ENCODE peak calls at places on chromosomes 3 and 15, in seven cellular contexts. One of them, this sample, is unnamed.

GRCh38 chr3:149153402-149153801 is 24.0 kb downstream of the HPS3 start:
- DNase-seq in left lobe of liver: no peak
- DNase-seq in stimulated activated CD8-positive, alpha-beta memory T cell treated with anti-CD3 and anti-CD28 coated beads, Interleukin-15, amount 100 ng/mL, for 24 hours: no peak
- DNase-seq in lung: no peak
- DNase-seq in renal cortical epithelial cell: no peak
- DNase-seq in amniotic epithelial cell: no peak
- DNase-seq in amygdala: no peak
- DNase-seq in this sample: no peak

GRCh38 chr3:122100591-122101491 is 45.7 kb downstream of the CD86 start:
- DNase-seq in left lobe of liver: no peak
- DNase-seq in stimulated activated CD8-positive, alpha-beta memory T cell treated with anti-CD3 and anti-CD28 coated beads, Interleukin-15, amount 100 ng/mL, for 24 hours: no peak
- DNase-seq in lung: no peak
- DNase-seq in renal cortical epithelial cell: no peak
- DNase-seq in amniotic epithelial cell: peak
- DNase-seq in amygdala: no peak
- DNase-seq in this sample: no peak

GRCh38 chr3:116980106-116980505 is 270.5 kb downstream of the TUSC7 start:
- DNase-seq in left lobe of liver: no peak
- DNase-seq in stimulated activated CD8-positive, alpha-beta memory T cell treated with anti-CD3 and anti-CD28 coated beads, Interleukin-15, amount 100 ng/mL, for 24 hours: no peak
- DNase-seq in lung: no peak
- DNase-seq in renal cortical epithelial cell: no peak
- DNase-seq in amniotic epithelial cell: no peak
- DNase-seq in amygdala: no peak
- DNase-seq in this sample: no peak

GRCh38 chr3:189186093-189186492 is 14.3 kb downstream of the TPRG1 start:
- DNase-seq in left lobe of liver: no peak
- DNase-seq in stimulated activated CD8-positive, alpha-beta memory T cell treated with anti-CD3 and anti-CD28 coated beads, Interleukin-15, amount 100 ng/mL, for 24 hours: no peak
- DNase-seq in lung: peak
- DNase-seq in renal cortical epithelial cell: peak
- DNase-seq in amniotic epithelial cell: peak
- DNase-seq in amygdala: no peak
- DNase-seq in this sample: no peak

GRCh38 chr15:36109943-36110658 is 469.3 kb upstream of the CDIN1 start:
- DNase-seq in left lobe of liver: no peak
- DNase-seq in stimulated activated CD8-positive, alpha-beta memory T cell treated with anti-CD3 and anti-CD28 coated beads, Interleukin-15, amount 100 ng/mL, for 24 hours: no peak
- DNase-seq in lung: no peak
- DNase-seq in renal cortical epithelial cell: peak
- DNase-seq in amniotic epithelial cell: peak
- DNase-seq in amygdala: no peak
- DNase-seq in this sample: no peak

GRCh38 chr3:70800941-70801340 is 488.5 kb upstream of the MDFIC2 start:
- DNase-seq in left lobe of liver: no peak
- DNase-seq in stimulated activated CD8-positive, alpha-beta memory T cell treated with anti-CD3 and anti-CD28 coated beads, Interleukin-15, amount 100 ng/mL, for 24 hours: no peak
- DNase-seq in lung: no peak
- DNase-seq in renal cortical epithelial cell: no peak
- DNase-seq in amniotic epithelial cell: no peak
- DNase-seq in amygdala: no peak
- DNase-seq in this sample: no peak

GRCh38 chr3:123733805-123734526 is 149.1 kb upstream of the HACD2 start:
- DNase-seq in left lobe of liver: peak
- DNase-seq in stimulated activated CD8-positive, alpha-beta memory T cell treated with anti-CD3 and anti-CD28 coated beads, Interleukin-15, amount 100 ng/mL, for 24 hours: no peak
- DNase-seq in lung: no peak
- DNase-seq in renal cortical epithelial cell: peak
- DNase-seq in amniotic epithelial cell: peak
- DNase-seq in amygdala: no peak
- DNase-seq in this sample: no peak

GRCh38 chr3:78570482-78570881 is 1197.3 kb downstream of the ROBO1 start:
- DNase-seq in left lobe of liver: no peak
- DNase-seq in stimulated activated CD8-positive, alpha-beta memory T cell treated with anti-CD3 and anti-CD28 coated beads, Interleukin-15, amount 100 ng/mL, for 24 hours: no peak
- DNase-seq in lung: no peak
- DNase-seq in renal cortical epithelial cell: no peak
- DNase-seq in amniotic epithelial cell: no peak
- DNase-seq in amygdala: no peak
- DNase-seq in this sample: no peak

GRCh38 chr3:39166134-39166710 is 12.8 kb upstream of the CSRNP1 start:
- DNase-seq in left lobe of liver: no peak
- DNase-seq in stimulated activated CD8-positive, alpha-beta memory T cell treated with anti-CD3 and anti-CD28 coated beads, Interleukin-15, amount 100 ng/mL, for 24 hours: no peak
- DNase-seq in lung: no peak
- DNase-seq in renal cortical epithelial cell: peak
- DNase-seq in amniotic epithelial cell: peak
- DNase-seq in amygdala: no peak
- DNase-seq in this sample: no peak

GRCh38 chr3:114179575-114179974 is 723 bp upstream of the DRD3 start:
- DNase-seq in left lobe of liver: no peak
- DNase-seq in stimulated activated CD8-positive, alpha-beta memory T cell treated with anti-CD3 and anti-CD28 coated beads, Interleukin-15, amount 100 ng/mL, for 24 hours: no peak
- DNase-seq in lung: no peak
- DNase-seq in renal cortical epithelial cell: peak
- DNase-seq in amniotic epithelial cell: peak
- DNase-seq in amygdala: no peak
- DNase-seq in this sample: no peak

GRCh38 chr3:158569717-158570244 is 1.2 kb upstream of the MLF1 start:
- DNase-seq in left lobe of liver: no peak
- DNase-seq in stimulated activated CD8-positive, alpha-beta memory T cell treated with anti-CD3 and anti-CD28 coated beads, Interleukin-15, amount 100 ng/mL, for 24 hours: no peak
- DNase-seq in lung: no peak
- DNase-seq in renal cortical epithelial cell: no peak
- DNase-seq in amniotic epithelial cell: no peak
- DNase-seq in amygdala: no peak
- DNase-seq in this sample: no peak

GRCh38 chr3:196227086-196227485 is 10.8 kb downstream of the SLC51A start:
- DNase-seq in left lobe of liver: no peak
- DNase-seq in stimulated activated CD8-positive, alpha-beta memory T cell treated with anti-CD3 and anti-CD28 coated beads, Interleukin-15, amount 100 ng/mL, for 24 hours: no peak
- DNase-seq in lung: no peak
- DNase-seq in renal cortical epithelial cell: no peak
- DNase-seq in amniotic epithelial cell: no peak
- DNase-seq in amygdala: peak
- DNase-seq in this sample: no peak

GRCh38 chr3:73433681-73434080 is 191.1 kb downstream of the PDZRN3 start:
- DNase-seq in left lobe of liver: no peak
- DNase-seq in stimulated activated CD8-positive, alpha-beta memory T cell treated with anti-CD3 and anti-CD28 coated beads, Interleukin-15, amount 100 ng/mL, for 24 hours: no peak
- DNase-seq in lung: no peak
- DNase-seq in renal cortical epithelial cell: no peak
- DNase-seq in amniotic epithelial cell: no peak
- DNase-seq in amygdala: peak
- DNase-seq in this sample: no peak

GRCh38 chr3:189563841-189564563 is 67.2 kb upstream of the TP63 start:
- DNase-seq in left lobe of liver: no peak
- DNase-seq in stimulated activated CD8-positive, alpha-beta memory T cell treated with anti-CD3 and anti-CD28 coated beads, Interleukin-15, amount 100 ng/mL, for 24 hours: no peak
- DNase-seq in lung: peak
- DNase-seq in renal cortical epithelial cell: peak
- DNase-seq in amniotic epithelial cell: peak
- DNase-seq in amygdala: no peak
- DNase-seq in this sample: no peak

GRCh38 chr3:167653750-167654149 is at the start of gene WDR49:
- DNase-seq in left lobe of liver: no peak
- DNase-seq in stimulated activated CD8-positive, alpha-beta memory T cell treated with anti-CD3 and anti-CD28 coated beads, Interleukin-15, amount 100 ng/mL, for 24 hours: no peak
- DNase-seq in lung: no peak
- DNase-seq in renal cortical epithelial cell: peak
- DNase-seq in amniotic epithelial cell: no peak
- DNase-seq in amygdala: no peak
- DNase-seq in this sample: no peak

GRCh38 chr15:56772868-56773639 is 39.7 kb upstream of the ZNF280D start:
- DNase-seq in left lobe of liver: peak
- DNase-seq in stimulated activated CD8-positive, alpha-beta memory T cell treated with anti-CD3 and anti-CD28 coated beads, Interleukin-15, amount 100 ng/mL, for 24 hours: no peak
- DNase-seq in lung: no peak
- DNase-seq in renal cortical epithelial cell: peak
- DNase-seq in amniotic epithelial cell: peak
- DNase-seq in amygdala: no peak
- DNase-seq in this sample: no peak

GRCh38 chr15:90037510-90037860 is 36.4 kb downstream of the ZNF710 start:
- DNase-seq in left lobe of liver: no peak
- DNase-seq in stimulated activated CD8-positive, alpha-beta memory T cell treated with anti-CD3 and anti-CD28 coated beads, Interleukin-15, amount 100 ng/mL, for 24 hours: no peak
- DNase-seq in lung: no peak
- DNase-seq in renal cortical epithelial cell: no peak
- DNase-seq in amniotic epithelial cell: peak
- DNase-seq in amygdala: no peak
- DNase-seq in this sample: no peak

GRCh38 chr15:67601008-67601620 is 58.6 kb downstream of the MAP2K5 start:
- DNase-seq in left lobe of liver: no peak
- DNase-seq in stimulated activated CD8-positive, alpha-beta memory T cell treated with anti-CD3 and anti-CD28 coated beads, Interleukin-15, amount 100 ng/mL, for 24 hours: no peak
- DNase-seq in lung: no peak
- DNase-seq in renal cortical epithelial cell: no peak
- DNase-seq in amniotic epithelial cell: no peak
- DNase-seq in amygdala: no peak
- DNase-seq in this sample: no peak

GRCh38 chr15:47685141-47685870 is 32.0 kb upstream of the SEMA6D start:
- DNase-seq in left lobe of liver: no peak
- DNase-seq in stimulated activated CD8-positive, alpha-beta memory T cell treated with anti-CD3 and anti-CD28 coated beads, Interleukin-15, amount 100 ng/mL, for 24 hours: no peak
- DNase-seq in lung: no peak
- DNase-seq in renal cortical epithelial cell: peak
- DNase-seq in amniotic epithelial cell: no peak
- DNase-seq in amygdala: no peak
- DNase-seq in this sample: no peak

GRCh38 chr3:46500631-46501377 is 3.0 kb downstream of the RTP3 start:
- DNase-seq in left lobe of liver: peak
- DNase-seq in stimulated activated CD8-positive, alpha-beta memory T cell treated with anti-CD3 and anti-CD28 coated beads, Interleukin-15, amount 100 ng/mL, for 24 hours: no peak
- DNase-seq in lung: no peak
- DNase-seq in renal cortical epithelial cell: peak
- DNase-seq in amniotic epithelial cell: peak
- DNase-seq in amygdala: no peak
- DNase-seq in this sample: no peak

GRCh38 chr3:160050019-160050418 is 61.4 kb downstream of the IL12A start:
- DNase-seq in left lobe of liver: no peak
- DNase-seq in stimulated activated CD8-positive, alpha-beta memory T cell treated with anti-CD3 and anti-CD28 coated beads, Interleukin-15, amount 100 ng/mL, for 24 hours: no peak
- DNase-seq in lung: no peak
- DNase-seq in renal cortical epithelial cell: no peak
- DNase-seq in amniotic epithelial cell: peak
- DNase-seq in amygdala: no peak
- DNase-seq in this sample: no peak

GRCh38 chr3:33652736-33653135 is 65.3 kb downstream of the CLASP2 start:
- DNase-seq in left lobe of liver: no peak
- DNase-seq in stimulated activated CD8-positive, alpha-beta memory T cell treated with anti-CD3 and anti-CD28 coated beads, Interleukin-15, amount 100 ng/mL, for 24 hours: no peak
- DNase-seq in lung: no peak
- DNase-seq in renal cortical epithelial cell: no peak
- DNase-seq in amniotic epithelial cell: peak
- DNase-seq in amygdala: no peak
- DNase-seq in this sample: no peak

GRCh38 chr15:78264304-78265136 is at the start of gene DNAJA4:
- DNase-seq in left lobe of liver: no peak
- DNase-seq in stimulated activated CD8-positive, alpha-beta memory T cell treated with anti-CD3 and anti-CD28 coated beads, Interleukin-15, amount 100 ng/mL, for 24 hours: peak
- DNase-seq in lung: peak
- DNase-seq in renal cortical epithelial cell: no peak
- DNase-seq in amniotic epithelial cell: peak
- DNase-seq in amygdala: peak
- DNase-seq in this sample: peak

GRCh38 chr3:138434875-138435772 is 708 bp downstream of the ESYT3 start:
- DNase-seq in left lobe of liver: no peak
- DNase-seq in stimulated activated CD8-positive, alpha-beta memory T cell treated with anti-CD3 and anti-CD28 coated beads, Interleukin-15, amount 100 ng/mL, for 24 hours: no peak
- DNase-seq in lung: no peak
- DNase-seq in renal cortical epithelial cell: no peak
- DNase-seq in amniotic epithelial cell: no peak
- DNase-seq in amygdala: no peak
- DNase-seq in this sample: no peak

GRCh38 chr15:89346516-89346915 is 11.9 kb upstream of the POLG start:
- DNase-seq in left lobe of liver: no peak
- DNase-seq in stimulated activated CD8-positive, alpha-beta memory T cell treated with anti-CD3 and anti-CD28 coated beads, Interleukin-15, amount 100 ng/mL, for 24 hours: no peak
- DNase-seq in lung: no peak
- DNase-seq in renal cortical epithelial cell: no peak
- DNase-seq in amniotic epithelial cell: no peak
- DNase-seq in amygdala: no peak
- DNase-seq in this sample: no peak

GRCh38 chr3:196492080-196492479 is 11.5 kb downstream of the RNF168 start:
- DNase-seq in left lobe of liver: no peak
- DNase-seq in stimulated activated CD8-positive, alpha-beta memory T cell treated with anti-CD3 and anti-CD28 coated beads, Interleukin-15, amount 100 ng/mL, for 24 hours: no peak
- DNase-seq in lung: no peak
- DNase-seq in renal cortical epithelial cell: no peak
- DNase-seq in amniotic epithelial cell: no peak
- DNase-seq in amygdala: no peak
- DNase-seq in this sample: no peak

This sample was measured in nucleus accumbens.